ENCODE peak calls at places on chromosome 2, in four cellular contexts. X is T-helper 1 cell, T is pancreas, S is NCI-H1417. G is an unnamed sample.

GRCh38 chr2:233794128-233794658 is 16.1 kb downstream of the MROH2A start:
- DNase-seq in X (no peak), T (peak), S (no peak), G (no peak)

GRCh38 chr2:126936219-126936618 is 37.5 kb downstream of the TEX51 start:
- DNase-seq in X (no peak), T (no peak), S (no peak), G (no peak)

GRCh38 chr2:143940720-143941119 is 579.2 kb downstream of the ZEB2 start:
- DNase-seq in X (no peak), T (no peak), S (no peak), G (no peak)

GRCh38 chr2:134228493-134228903 is 25.4 kb upstream of the MGAT5 start:
- DNase-seq in X (no peak), T (no peak), S (no peak), G (no peak)

GRCh38 chr2:127596311-127597045 is 49.5 kb upstream of the GPR17 start:
- DNase-seq in X (no peak), T (peak), S (no peak), G (no peak)

GRCh38 chr2:168091986-168092385 is 155.4 kb downstream of the STK39 start:
- DNase-seq in X (no peak), T (no peak), S (no peak), G (no peak)

GRCh38 chr2:160427629-160428424 is 65.8 kb downstream of the RBMS1 start:
- DNase-seq in X (peak), T (no peak), S (no peak), G (no peak)

GRCh38 chr2:113818382-113818951 is 62.0 kb upstream of the SLC35F5 start:
- DNase-seq in X (no peak), T (peak), S (no peak), G (peak)

G was measured in ovary.